ENCODE peak calls at places on chromosomes 5 and 9, in seven cellular contexts. One of them, this sample, is unnamed.

GRCh38 chr5:95887977-95888376 is 65.5 kb upstream of the GLRX start:
- DNase-seq in right lobe of liver: no peak
- DNase-seq in vagina: no peak
- DNase-seq in HepG2: peak
- DNase-seq in breast epithelium: no peak
- DNase-seq in tibial nerve: no peak
- DNase-seq in ovary: no peak
- DNase-seq in this sample: no peak

GRCh38 chr5:113489299-113489698 is 1.0 kb upstream of the MCC start:
- DNase-seq in right lobe of liver: no peak
- DNase-seq in vagina: no peak
- DNase-seq in HepG2: peak
- DNase-seq in breast epithelium: peak
- DNase-seq in tibial nerve: peak
- DNase-seq in ovary: no peak
- DNase-seq in this sample: no peak

GRCh38 chr5:137192293-137192743 is 306.8 kb downstream of the SPOCK1 start:
- DNase-seq in right lobe of liver: no peak
- DNase-seq in vagina: peak
- DNase-seq in HepG2: no peak
- DNase-seq in breast epithelium: no peak
- DNase-seq in tibial nerve: no peak
- DNase-seq in ovary: no peak
- DNase-seq in this sample: no peak

GRCh38 chr9:4970970-4971641 is 14.0 kb upstream of the JAK2 start:
- DNase-seq in right lobe of liver: no peak
- DNase-seq in vagina: no peak
- DNase-seq in HepG2: no peak
- DNase-seq in breast epithelium: no peak
- DNase-seq in tibial nerve: no peak
- DNase-seq in ovary: no peak
- DNase-seq in this sample: no peak

GRCh38 chr5:147554285-147554817 is 44.5 kb upstream of the DPYSL3 start:
- DNase-seq in right lobe of liver: no peak
- DNase-seq in vagina: no peak
- DNase-seq in HepG2: no peak
- DNase-seq in breast epithelium: peak
- DNase-seq in tibial nerve: peak
- DNase-seq in ovary: no peak
- DNase-seq in this sample: no peak

GRCh38 chr5:6246820-6247437 is 131.4 kb downstream of the MED10 start:
- DNase-seq in right lobe of liver: no peak
- DNase-seq in vagina: no peak
- DNase-seq in HepG2: no peak
- DNase-seq in breast epithelium: no peak
- DNase-seq in tibial nerve: no peak
- DNase-seq in ovary: no peak
- DNase-seq in this sample: no peak

GRCh38 chr9:88949425-88949824 is 41.8 kb upstream of the S1PR3 start:
- DNase-seq in right lobe of liver: no peak
- DNase-seq in vagina: peak
- DNase-seq in HepG2: no peak
- DNase-seq in breast epithelium: no peak
- DNase-seq in tibial nerve: no peak
- DNase-seq in ovary: peak
- DNase-seq in this sample: no peak

GRCh38 chr5:137737349-137738256 is 1.7 kb upstream of the KLHL3 start:
- DNase-seq in right lobe of liver: no peak
- DNase-seq in vagina: no peak
- DNase-seq in HepG2: no peak
- DNase-seq in breast epithelium: no peak
- DNase-seq in tibial nerve: peak
- DNase-seq in ovary: no peak
- DNase-seq in this sample: no peak

GRCh38 chr9:135032041-135032835 is 55.2 kb upstream of the OLFM1 start:
- DNase-seq in right lobe of liver: no peak
- DNase-seq in vagina: no peak
- DNase-seq in HepG2: no peak
- DNase-seq in breast epithelium: no peak
- DNase-seq in tibial nerve: no peak
- DNase-seq in ovary: no peak
- DNase-seq in this sample: no peak

GRCh38 chr5:84028093-84028492 is 307.4 kb upstream of the HAPLN1 start:
- DNase-seq in right lobe of liver: no peak
- DNase-seq in vagina: no peak
- DNase-seq in HepG2: no peak
- DNase-seq in breast epithelium: no peak
- DNase-seq in tibial nerve: no peak
- DNase-seq in ovary: no peak
- DNase-seq in this sample: no peak

GRCh38 chr9:123342247-123342646 is 13.8 kb upstream of the CRB2 start:
- DNase-seq in right lobe of liver: no peak
- DNase-seq in vagina: no peak
- DNase-seq in HepG2: no peak
- DNase-seq in breast epithelium: no peak
- DNase-seq in tibial nerve: no peak
- DNase-seq in ovary: no peak
- DNase-seq in this sample: no peak

GRCh38 chr9:123344273-123345096 is 11.5 kb upstream of the CRB2 start:
- DNase-seq in right lobe of liver: no peak
- DNase-seq in vagina: no peak
- DNase-seq in HepG2: no peak
- DNase-seq in breast epithelium: no peak
- DNase-seq in tibial nerve: no peak
- DNase-seq in ovary: no peak
- DNase-seq in this sample: no peak

GRCh38 chr9:123346826-123347225 is 9.2 kb upstream of the CRB2 start:
- DNase-seq in right lobe of liver: no peak
- DNase-seq in vagina: no peak
- DNase-seq in HepG2: no peak
- DNase-seq in breast epithelium: no peak
- DNase-seq in tibial nerve: no peak
- DNase-seq in ovary: no peak
- DNase-seq in this sample: peak

GRCh38 chr9:123346026-123346425 is 10.0 kb upstream of the CRB2 start:
- DNase-seq in right lobe of liver: no peak
- DNase-seq in vagina: no peak
- DNase-seq in HepG2: no peak
- DNase-seq in breast epithelium: no peak
- DNase-seq in tibial nerve: no peak
- DNase-seq in ovary: no peak
- DNase-seq in this sample: no peak

GRCh38 chr9:123343428-123344272 is 12.3 kb upstream of the CRB2 start:
- DNase-seq in right lobe of liver: no peak
- DNase-seq in vagina: no peak
- DNase-seq in HepG2: no peak
- DNase-seq in breast epithelium: no peak
- DNase-seq in tibial nerve: no peak
- DNase-seq in ovary: no peak
- DNase-seq in this sample: no peak
- TF ChIP-seq POLR2A in right lobe of liver: no peak
- TF ChIP-seq POLR2A in vagina: no peak
- TF ChIP-seq POLR2A in HepG2: no peak
- TF ChIP-seq POLR2A in breast epithelium: no peak
- TF ChIP-seq POLR2A in tibial nerve: no peak
- TF ChIP-seq POLR2A in ovary: no peak
- TF ChIP-seq POLR2A in this sample: peak

GRCh38 chr9:98117984-98118639 is 910 bp downstream of the TRIM14 start:
- DNase-seq in right lobe of liver: peak
- DNase-seq in vagina: no peak
- DNase-seq in HepG2: peak
- DNase-seq in breast epithelium: no peak
- DNase-seq in tibial nerve: no peak
- DNase-seq in ovary: no peak
- DNase-seq in this sample: peak

GRCh38 chr9:98121096-98121495 is 2.1 kb upstream of the TRIM14 start:
- DNase-seq in right lobe of liver: no peak
- DNase-seq in vagina: no peak
- DNase-seq in HepG2: no peak
- DNase-seq in breast epithelium: peak
- DNase-seq in tibial nerve: no peak
- DNase-seq in ovary: no peak
- DNase-seq in this sample: no peak

GRCh38 chr9:98120476-98120875 is 1.5 kb upstream of the TRIM14 start:
- DNase-seq in right lobe of liver: no peak
- DNase-seq in vagina: no peak
- DNase-seq in HepG2: no peak
- DNase-seq in breast epithelium: no peak
- DNase-seq in tibial nerve: no peak
- DNase-seq in ovary: no peak
- DNase-seq in this sample: no peak

GRCh38 chr9:98124637-98125426 is 5.8 kb upstream of the TRIM14 start:
- DNase-seq in right lobe of liver: no peak
- DNase-seq in vagina: no peak
- DNase-seq in HepG2: no peak
- DNase-seq in breast epithelium: no peak
- DNase-seq in tibial nerve: no peak
- DNase-seq in ovary: no peak
- DNase-seq in this sample: no peak

GRCh38 chr9:98118640-98119601 is at the start of gene TRIM14:
- DNase-seq in right lobe of liver: peak
- DNase-seq in vagina: no peak
- DNase-seq in HepG2: peak
- DNase-seq in breast epithelium: peak
- DNase-seq in tibial nerve: no peak
- DNase-seq in ovary: peak
- DNase-seq in this sample: peak
- TF ChIP-seq POLR2A in right lobe of liver: peak
- TF ChIP-seq POLR2A in vagina: no peak
- TF ChIP-seq POLR2A in HepG2: peak
- TF ChIP-seq POLR2A in breast epithelium: no peak
- TF ChIP-seq POLR2A in tibial nerve: no peak
- TF ChIP-seq POLR2A in ovary: no peak
- TF ChIP-seq POLR2A in this sample: peak

GRCh38 chr9:100352727-100353505 is at the start of gene TEX10:
- DNase-seq in right lobe of liver: peak
- DNase-seq in vagina: peak
- DNase-seq in HepG2: peak
- DNase-seq in breast epithelium: peak
- DNase-seq in tibial nerve: peak
- DNase-seq in ovary: peak
- DNase-seq in this sample: peak
- TF ChIP-seq POLR2A in right lobe of liver: peak
- TF ChIP-seq POLR2A in vagina: no peak
- TF ChIP-seq POLR2A in HepG2: peak
- TF ChIP-seq POLR2A in breast epithelium: no peak
- TF ChIP-seq POLR2A in tibial nerve: peak
- TF ChIP-seq POLR2A in ovary: peak
- TF ChIP-seq POLR2A in this sample: peak

GRCh38 chr5:10249948-10250803 is at the start of gene CCT5:
- DNase-seq in right lobe of liver: peak
- DNase-seq in vagina: peak
- DNase-seq in HepG2: peak
- DNase-seq in breast epithelium: peak
- DNase-seq in tibial nerve: peak
- DNase-seq in ovary: peak
- DNase-seq in this sample: peak
- TF ChIP-seq POLR2A in right lobe of liver: peak
- TF ChIP-seq POLR2A in vagina: no peak
- TF ChIP-seq POLR2A in HepG2: peak
- TF ChIP-seq POLR2A in breast epithelium: no peak
- TF ChIP-seq POLR2A in tibial nerve: peak
- TF ChIP-seq POLR2A in ovary: no peak
- TF ChIP-seq POLR2A in this sample: peak

GRCh38 chr9:133058550-133059320 is 3.0 kb upstream of the CEL start:
- DNase-seq in right lobe of liver: no peak
- DNase-seq in vagina: no peak
- DNase-seq in HepG2: no peak
- DNase-seq in breast epithelium: no peak
- DNase-seq in tibial nerve: no peak
- DNase-seq in ovary: no peak
- DNase-seq in this sample: no peak
- TF ChIP-seq POLR2A in right lobe of liver: no peak
- TF ChIP-seq POLR2A in vagina: no peak
- TF ChIP-seq POLR2A in HepG2: no peak
- TF ChIP-seq POLR2A in breast epithelium: no peak
- TF ChIP-seq POLR2A in tibial nerve: no peak
- TF ChIP-seq POLR2A in ovary: no peak
- TF ChIP-seq POLR2A in this sample: no peak

GRCh38 chr5:75668348-75668895 is 48.8 kb downstream of the POC5 start:
- DNase-seq in right lobe of liver: no peak
- DNase-seq in vagina: no peak
- DNase-seq in HepG2: no peak
- DNase-seq in breast epithelium: no peak
- DNase-seq in tibial nerve: no peak
- DNase-seq in ovary: no peak
- DNase-seq in this sample: no peak

GRCh38 chr5:75667586-75667985 is 49.7 kb downstream of the POC5 start:
- DNase-seq in right lobe of liver: no peak
- DNase-seq in vagina: no peak
- DNase-seq in HepG2: peak
- DNase-seq in breast epithelium: no peak
- DNase-seq in tibial nerve: no peak
- DNase-seq in ovary: no peak
- DNase-seq in this sample: no peak

GRCh38 chr5:75671506-75671905 is 45.7 kb downstream of the POC5 start:
- DNase-seq in right lobe of liver: no peak
- DNase-seq in vagina: no peak
- DNase-seq in HepG2: no peak
- DNase-seq in breast epithelium: no peak
- DNase-seq in tibial nerve: no peak
- DNase-seq in ovary: no peak
- DNase-seq in this sample: no peak

GRCh38 chr5:75670571-75670970 is 46.7 kb downstream of the POC5 start:
- DNase-seq in right lobe of liver: no peak
- DNase-seq in vagina: no peak
- DNase-seq in HepG2: no peak
- DNase-seq in breast epithelium: no peak
- DNase-seq in tibial nerve: no peak
- DNase-seq in ovary: no peak
- DNase-seq in this sample: no peak

GRCh38 chr5:75668988-75669760 is 48.1 kb downstream of the POC5 start:
- DNase-seq in right lobe of liver: peak
- DNase-seq in vagina: no peak
- DNase-seq in HepG2: peak
- DNase-seq in breast epithelium: no peak
- DNase-seq in tibial nerve: no peak
- DNase-seq in ovary: no peak
- DNase-seq in this sample: peak
- TF ChIP-seq POLR2A in right lobe of liver: no peak
- TF ChIP-seq POLR2A in vagina: no peak
- TF ChIP-seq POLR2A in HepG2: no peak
- TF ChIP-seq POLR2A in breast epithelium: no peak
- TF ChIP-seq POLR2A in tibial nerve: no peak
- TF ChIP-seq POLR2A in ovary: no peak
- TF ChIP-seq POLR2A in this sample: peak